ENCODE peak calls at places on chromosomes 11 and 22, in ten cellular contexts. One of them, this sample, is unnamed.

GRCh38 chr11:3903207-3903896 is 47.9 kb downstream of the STIM1 start:
- DNase-seq in psoas muscle: no peak
- DNase-seq in lung: no peak
- DNase-seq in NB4: peak
- DNase-seq in LNCaP clone FGC: no peak
- DNase-seq in retinal pigment epithelial cell: no peak
- DNase-seq in keratinocyte: no peak
- DNase-seq in lower leg skin: no peak
- DNase-seq in effector memory CD4-positive, alpha-beta T cell: no peak
- DNase-seq in uterus: no peak
- DNase-seq in this sample: no peak

GRCh38 chr11:72639475-72640375 is 34.5 kb downstream of the PDE2A start:
- DNase-seq in psoas muscle: no peak
- DNase-seq in NB4: no peak
- DNase-seq in lower leg skin: no peak
- DNase-seq in keratinocyte: no peak
- DNase-seq in LNCaP clone FGC: no peak
- DNase-seq in uterus: peak
- DNase-seq in retinal pigment epithelial cell: no peak
- DNase-seq in lung: no peak
- DNase-seq in effector memory CD4-positive, alpha-beta T cell: no peak
- DNase-seq in this sample: no peak

GRCh38 chr11:122663056-122663740 is 7.7 kb downstream of the UBASH3B start:
- DNase-seq in LNCaP clone FGC: no peak
- DNase-seq in retinal pigment epithelial cell: peak
- DNase-seq in NB4: no peak
- DNase-seq in psoas muscle: no peak
- DNase-seq in keratinocyte: no peak
- DNase-seq in lung: no peak
- DNase-seq in effector memory CD4-positive, alpha-beta T cell: no peak
- DNase-seq in lower leg skin: no peak
- DNase-seq in uterus: no peak
- DNase-seq in this sample: no peak

GRCh38 chr11:75203641-75204011 is 36.9 kb upstream of the TPBGL start:
- DNase-seq in effector memory CD4-positive, alpha-beta T cell: no peak
- DNase-seq in LNCaP clone FGC: no peak
- DNase-seq in NB4: no peak
- DNase-seq in lung: no peak
- DNase-seq in uterus: no peak
- DNase-seq in keratinocyte: no peak
- DNase-seq in psoas muscle: no peak
- DNase-seq in lower leg skin: no peak
- DNase-seq in retinal pigment epithelial cell: no peak
- DNase-seq in this sample: no peak

GRCh38 chr11:72298931-72299330 is 55.0 kb upstream of the PHOX2A start:
- DNase-seq in LNCaP clone FGC: no peak
- DNase-seq in lower leg skin: no peak
- DNase-seq in effector memory CD4-positive, alpha-beta T cell: no peak
- DNase-seq in retinal pigment epithelial cell: no peak
- DNase-seq in NB4: no peak
- DNase-seq in psoas muscle: no peak
- DNase-seq in lung: no peak
- DNase-seq in keratinocyte: no peak
- DNase-seq in uterus: no peak
- DNase-seq in this sample: no peak

GRCh38 chr11:121467965-121468364 is 15.2 kb upstream of the SORL1-AS1 start:
- DNase-seq in LNCaP clone FGC: no peak
- DNase-seq in NB4: no peak
- DNase-seq in lung: peak
- DNase-seq in lower leg skin: no peak
- DNase-seq in keratinocyte: no peak
- DNase-seq in psoas muscle: no peak
- DNase-seq in effector memory CD4-positive, alpha-beta T cell: peak
- DNase-seq in uterus: peak
- DNase-seq in retinal pigment epithelial cell: no peak
- DNase-seq in this sample: no peak

GRCh38 chr11:12287009-12287373 is 90.4 kb upstream of the PARVA start:
- DNase-seq in keratinocyte: no peak
- DNase-seq in effector memory CD4-positive, alpha-beta T cell: no peak
- DNase-seq in retinal pigment epithelial cell: peak
- DNase-seq in psoas muscle: peak
- DNase-seq in lower leg skin: peak
- DNase-seq in uterus: peak
- DNase-seq in lung: peak
- DNase-seq in NB4: no peak
- DNase-seq in LNCaP clone FGC: no peak
- DNase-seq in this sample: peak

GRCh38 chr11:78251083-78251699 is 62.5 kb downstream of the USP35 start:
- DNase-seq in retinal pigment epithelial cell: peak
- DNase-seq in psoas muscle: no peak
- DNase-seq in effector memory CD4-positive, alpha-beta T cell: no peak
- DNase-seq in lower leg skin: no peak
- DNase-seq in LNCaP clone FGC: no peak
- DNase-seq in uterus: no peak
- DNase-seq in NB4: no peak
- DNase-seq in keratinocyte: no peak
- DNase-seq in lung: no peak
- DNase-seq in this sample: no peak

GRCh38 chr11:62030071-62030684 is 62.7 kb upstream of the FTH1 start:
- DNase-seq in lung: no peak
- DNase-seq in LNCaP clone FGC: no peak
- DNase-seq in lower leg skin: no peak
- DNase-seq in keratinocyte: no peak
- DNase-seq in uterus: no peak
- DNase-seq in retinal pigment epithelial cell: no peak
- DNase-seq in NB4: no peak
- DNase-seq in psoas muscle: no peak
- DNase-seq in effector memory CD4-positive, alpha-beta T cell: no peak
- DNase-seq in this sample: peak

GRCh38 chr11:70397336-70397982 is 870 bp upstream of the CTTN start:
- DNase-seq in effector memory CD4-positive, alpha-beta T cell: no peak
- DNase-seq in lung: no peak
- DNase-seq in psoas muscle: no peak
- DNase-seq in LNCaP clone FGC: peak
- DNase-seq in keratinocyte: no peak
- DNase-seq in retinal pigment epithelial cell: no peak
- DNase-seq in lower leg skin: no peak
- DNase-seq in NB4: peak
- DNase-seq in uterus: no peak
- DNase-seq in this sample: peak

DNA sequence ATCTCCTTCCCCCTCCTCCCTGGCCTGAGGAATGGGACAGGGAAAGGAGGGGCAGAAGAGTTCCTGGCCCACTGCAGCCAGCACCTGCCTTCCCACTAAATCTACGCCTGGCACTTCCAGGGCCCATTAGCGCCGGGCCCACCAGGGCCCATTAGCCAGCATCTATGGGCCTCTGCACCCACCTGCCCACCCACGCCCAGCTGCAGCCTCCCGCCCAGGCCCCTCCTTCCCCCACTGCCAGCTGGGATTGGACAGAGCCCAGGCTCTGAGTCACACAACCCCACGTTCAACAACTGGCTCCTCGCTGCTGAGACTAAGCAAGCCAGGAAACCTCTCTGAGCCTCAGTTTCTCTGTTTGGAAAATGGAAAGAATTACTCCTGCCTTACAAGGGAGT is 48.7 kb downstream of the CYTH4 start:
- DNase-seq in LNCaP clone FGC: no peak
- DNase-seq in retinal pigment epithelial cell: no peak
- DNase-seq in effector memory CD4-positive, alpha-beta T cell: no peak
- DNase-seq in psoas muscle: no peak
- DNase-seq in lung: no peak
- DNase-seq in keratinocyte: no peak
- DNase-seq in uterus: no peak
- DNase-seq in lower leg skin: no peak
- DNase-seq in NB4: no peak
- DNase-seq in this sample: no peak
- H3K4me3 ChIP-seq in LNCaP clone FGC: no peak
- H3K4me3 ChIP-seq in retinal pigment epithelial cell: no peak
- H3K4me3 ChIP-seq in effector memory CD4-positive, alpha-beta T cell: no peak
- H3K4me3 ChIP-seq in psoas muscle: no peak
- H3K4me3 ChIP-seq in lung: no peak
- H3K4me3 ChIP-seq in keratinocyte: no peak
- H3K4me3 ChIP-seq in uterus: no peak
- H3K4me3 ChIP-seq in lower leg skin: no peak
- H3K4me3 ChIP-seq in NB4: no peak
- H3K4me3 ChIP-seq in this sample: no peak

GRCh38 chr22:43862074-43862881 is at the start of gene SULT4A1:
- DNase-seq in lower leg skin: no peak
- DNase-seq in effector memory CD4-positive, alpha-beta T cell: no peak
- DNase-seq in lung: no peak
- DNase-seq in NB4: no peak
- DNase-seq in retinal pigment epithelial cell: no peak
- DNase-seq in LNCaP clone FGC: no peak
- DNase-seq in keratinocyte: no peak
- DNase-seq in psoas muscle: no peak
- DNase-seq in uterus: no peak
- DNase-seq in this sample: peak
- H3K4me3 ChIP-seq in lower leg skin: no peak
- H3K4me3 ChIP-seq in effector memory CD4-positive, alpha-beta T cell: no peak
- H3K4me3 ChIP-seq in lung: no peak
- H3K4me3 ChIP-seq in NB4: no peak
- H3K4me3 ChIP-seq in retinal pigment epithelial cell: peak
- H3K4me3 ChIP-seq in LNCaP clone FGC: no peak
- H3K4me3 ChIP-seq in keratinocyte: no peak
- H3K4me3 ChIP-seq in psoas muscle: peak
- H3K4me3 ChIP-seq in uterus: no peak
- H3K4me3 ChIP-seq in this sample: peak

GRCh38 chr11:8261921-8262551 is 1.6 kb downstream of the LMO1 start:
- DNase-seq in keratinocyte: no peak
- DNase-seq in lower leg skin: no peak
- DNase-seq in uterus: peak
- DNase-seq in retinal pigment epithelial cell: no peak
- DNase-seq in effector memory CD4-positive, alpha-beta T cell: no peak
- DNase-seq in lung: no peak
- DNase-seq in LNCaP clone FGC: no peak
- DNase-seq in psoas muscle: no peak
- DNase-seq in NB4: no peak
- DNase-seq in this sample: peak
- H3K4me3 ChIP-seq in keratinocyte: no peak
- H3K4me3 ChIP-seq in lower leg skin: no peak
- H3K4me3 ChIP-seq in uterus: no peak
- H3K4me3 ChIP-seq in retinal pigment epithelial cell: peak
- H3K4me3 ChIP-seq in effector memory CD4-positive, alpha-beta T cell: peak
- H3K4me3 ChIP-seq in lung: no peak
- H3K4me3 ChIP-seq in LNCaP clone FGC: peak
- H3K4me3 ChIP-seq in psoas muscle: peak
- H3K4me3 ChIP-seq in NB4: no peak
- H3K4me3 ChIP-seq in this sample: no peak

DNA sequence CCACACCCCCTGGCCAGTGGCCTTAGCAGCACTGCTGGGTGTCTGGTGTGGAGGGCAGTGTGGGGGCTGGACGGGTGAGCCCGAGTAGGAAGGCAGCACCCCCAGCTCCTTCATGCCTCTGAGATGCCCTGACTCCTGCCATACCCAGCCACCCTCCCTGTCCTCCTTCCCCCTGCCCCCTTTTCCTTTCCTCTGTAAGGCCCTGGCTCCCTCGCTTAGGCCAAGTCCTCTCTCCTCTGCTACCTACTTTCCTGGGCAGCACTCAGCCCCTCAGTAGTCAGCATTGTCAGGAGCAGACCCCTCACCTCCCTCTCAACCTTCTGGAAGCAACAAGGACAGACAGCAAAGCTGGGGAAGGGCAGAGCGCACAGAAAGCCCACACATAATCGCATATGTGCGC is 48.0 kb downstream of the BUD13 start:
- DNase-seq in lower leg skin: no peak
- DNase-seq in keratinocyte: no peak
- DNase-seq in NB4: no peak
- DNase-seq in effector memory CD4-positive, alpha-beta T cell: no peak
- DNase-seq in uterus: no peak
- DNase-seq in psoas muscle: no peak
- DNase-seq in lung: no peak
- DNase-seq in LNCaP clone FGC: no peak
- DNase-seq in retinal pigment epithelial cell: no peak
- DNase-seq in this sample: no peak
- H3K4me3 ChIP-seq in lower leg skin: no peak
- H3K4me3 ChIP-seq in keratinocyte: no peak
- H3K4me3 ChIP-seq in NB4: no peak
- H3K4me3 ChIP-seq in effector memory CD4-positive, alpha-beta T cell: no peak
- H3K4me3 ChIP-seq in uterus: no peak
- H3K4me3 ChIP-seq in psoas muscle: no peak
- H3K4me3 ChIP-seq in lung: no peak
- H3K4me3 ChIP-seq in LNCaP clone FGC: no peak
- H3K4me3 ChIP-seq in retinal pigment epithelial cell: no peak
- H3K4me3 ChIP-seq in this sample: no peak

GRCh38 chr22:17774928-17775675 is 833 bp upstream of the BID start:
- DNase-seq in LNCaP clone FGC: no peak
- DNase-seq in effector memory CD4-positive, alpha-beta T cell: no peak
- DNase-seq in keratinocyte: no peak
- DNase-seq in lower leg skin: no peak
- DNase-seq in retinal pigment epithelial cell: no peak
- DNase-seq in psoas muscle: no peak
- DNase-seq in uterus: no peak
- DNase-seq in NB4: no peak
- DNase-seq in lung: no peak
- DNase-seq in this sample: no peak
- H3K4me3 ChIP-seq in LNCaP clone FGC: peak
- H3K4me3 ChIP-seq in effector memory CD4-positive, alpha-beta T cell: peak
- H3K4me3 ChIP-seq in keratinocyte: no peak
- H3K4me3 ChIP-seq in lower leg skin: no peak
- H3K4me3 ChIP-seq in retinal pigment epithelial cell: no peak
- H3K4me3 ChIP-seq in psoas muscle: no peak
- H3K4me3 ChIP-seq in uterus: no peak
- H3K4me3 ChIP-seq in NB4: peak
- H3K4me3 ChIP-seq in lung: no peak
- H3K4me3 ChIP-seq in this sample: no peak

DNA sequence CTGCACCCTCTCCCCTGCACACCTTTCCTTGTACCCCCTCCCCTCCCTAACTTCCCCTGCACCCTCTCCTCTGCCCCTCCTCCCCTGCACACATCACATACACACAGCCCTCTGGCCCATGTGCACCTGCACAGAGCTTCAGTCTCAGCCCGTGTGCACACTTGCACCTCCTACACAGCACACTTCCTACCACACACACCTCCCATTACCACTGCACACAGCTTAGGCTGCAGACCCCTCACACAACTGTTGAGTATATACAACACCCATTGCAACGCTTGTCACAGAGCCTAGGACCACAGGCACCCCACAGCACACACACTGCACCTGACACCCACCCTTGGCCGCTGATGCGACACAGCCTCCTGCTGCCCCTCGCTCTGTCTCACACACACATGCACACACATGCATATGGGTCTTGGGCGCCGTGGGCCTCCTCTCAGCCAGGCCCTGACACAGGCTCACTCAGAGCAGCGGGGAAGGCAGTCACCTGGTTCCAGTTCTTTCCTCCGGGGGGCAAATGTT is 404 bp downstream of the SIGIRR start:
- DNase-seq in retinal pigment epithelial cell: no peak
- DNase-seq in effector memory CD4-positive, alpha-beta T cell: no peak
- DNase-seq in psoas muscle: no peak
- DNase-seq in NB4: peak
- DNase-seq in uterus: no peak
- DNase-seq in LNCaP clone FGC: no peak
- DNase-seq in keratinocyte: no peak
- DNase-seq in lower leg skin: no peak
- DNase-seq in lung: no peak
- DNase-seq in this sample: no peak
- H3K4me3 ChIP-seq in retinal pigment epithelial cell: no peak
- H3K4me3 ChIP-seq in effector memory CD4-positive, alpha-beta T cell: peak
- H3K4me3 ChIP-seq in psoas muscle: peak
- H3K4me3 ChIP-seq in NB4: peak
- H3K4me3 ChIP-seq in uterus: peak
- H3K4me3 ChIP-seq in LNCaP clone FGC: no peak
- H3K4me3 ChIP-seq in keratinocyte: no peak
- H3K4me3 ChIP-seq in lower leg skin: no peak
- H3K4me3 ChIP-seq in lung: peak
- H3K4me3 ChIP-seq in this sample: no peak

GRCh38 chr11:43626798-43627197 is 53.7 kb upstream of the HSD17B12 start:
- DNase-seq in effector memory CD4-positive, alpha-beta T cell: no peak
- DNase-seq in uterus: no peak
- DNase-seq in LNCaP clone FGC: no peak
- DNase-seq in NB4: no peak
- DNase-seq in lower leg skin: no peak
- DNase-seq in retinal pigment epithelial cell: no peak
- DNase-seq in psoas muscle: no peak
- DNase-seq in lung: no peak
- DNase-seq in keratinocyte: no peak
- DNase-seq in this sample: no peak
- H3K4me3 ChIP-seq in effector memory CD4-positive, alpha-beta T cell: no peak
- H3K4me3 ChIP-seq in uterus: no peak
- H3K4me3 ChIP-seq in LNCaP clone FGC: no peak
- H3K4me3 ChIP-seq in NB4: no peak
- H3K4me3 ChIP-seq in lower leg skin: no peak
- H3K4me3 ChIP-seq in retinal pigment epithelial cell: no peak
- H3K4me3 ChIP-seq in psoas muscle: no peak
- H3K4me3 ChIP-seq in lung: no peak
- H3K4me3 ChIP-seq in keratinocyte: no peak
- H3K4me3 ChIP-seq in this sample: no peak